ENCODE peak calls at places on chromosomes 12 and 14, in nine cellular contexts. O is endothelial cell, W is epithelial cell of esophagus, N is WTC11, K is omental fat pad, L is HFF-Myc, G is foreskin fibroblast, U is tibial artery, C is retinal pigment epithelial cell. Q is an unnamed sample.

GRCh38 chr12:77584860-77585259 is 245.8 kb upstream of the NAV3 start:
- DNase-seq in U (no peak), K (no peak), N (no peak), W (no peak), O (no peak), C (no peak), G (no peak), L (no peak), Q (no peak)

GRCh38 chr12:22625671-22626251 is 790 bp downstream of the ETNK1 start:
- DNase-seq in U (peak), W (peak), L (peak), K (no peak), G (peak), C (peak), N (peak), O (peak), Q (no peak)

GRCh38 chr14:95052016-95052585 is 105.2 kb downstream of the DICER1 start:
- DNase-seq in L (no peak), U (no peak), W (no peak), G (no peak), O (no peak), N (no peak), K (no peak), C (no peak), Q (no peak)

GRCh38 chr12:89353823-89354629 is 1.7 kb upstream of the DUSP6 start:
- DNase-seq in K (peak), C (no peak), U (peak), L (no peak), N (peak), G (peak), O (peak), W (peak), Q (peak)

GRCh38 chr12:93954160-93955112 is 193.9 kb upstream of the PLXNC1 start:
- DNase-seq in W (no peak), U (peak), N (no peak), C (no peak), O (no peak), K (no peak), G (peak), L (no peak), Q (no peak)

GRCh38 chr12:20268771-20269170 is 99.6 kb upstream of the PDE3A start:
- DNase-seq in K (no peak), L (no peak), O (no peak), U (no peak), C (no peak), N (no peak), W (no peak), G (no peak), Q (no peak)

GRCh38 chr14:28913056-28913455 is 146.5 kb downstream of the FOXG1 start:
- DNase-seq in G (no peak), O (no peak), K (no peak), N (no peak), W (no peak), C (no peak), U (no peak), L (no peak), Q (no peak)

GRCh38 chr14:99357856-99358390 is 85.9 kb upstream of the BCL11B start:
- DNase-seq in O (no peak), K (no peak), N (no peak), G (no peak), L (no peak), C (no peak), U (no peak), W (no peak), Q (no peak)

GRCh38 chr12:47190905-47191304 is 111.1 kb upstream of the AMIGO2 start:
- DNase-seq in N (no peak), W (peak), L (no peak), G (no peak), C (no peak), K (no peak), O (no peak), U (no peak), Q (no peak)

GRCh38 chr12:47740536-47741339 is 15.4 kb upstream of the ENDOU start:
- DNase-seq in U (no peak), W (no peak), G (no peak), N (no peak), L (no peak), K (no peak), O (no peak), C (no peak), Q (no peak)

GRCh38 chr14:94771191-94771905 is 1.4 kb upstream of the GSC start:
- DNase-seq in G (no peak), W (no peak), K (no peak), N (peak), O (peak), U (no peak), L (no peak), C (no peak), Q (no peak)

GRCh38 chr12:31117203-31118011 is 43.7 kb downstream of the DDX11 start:
- DNase-seq in W (peak), N (peak), G (no peak), C (no peak), U (no peak), L (no peak), K (no peak), O (peak), Q (no peak)

DNA sequence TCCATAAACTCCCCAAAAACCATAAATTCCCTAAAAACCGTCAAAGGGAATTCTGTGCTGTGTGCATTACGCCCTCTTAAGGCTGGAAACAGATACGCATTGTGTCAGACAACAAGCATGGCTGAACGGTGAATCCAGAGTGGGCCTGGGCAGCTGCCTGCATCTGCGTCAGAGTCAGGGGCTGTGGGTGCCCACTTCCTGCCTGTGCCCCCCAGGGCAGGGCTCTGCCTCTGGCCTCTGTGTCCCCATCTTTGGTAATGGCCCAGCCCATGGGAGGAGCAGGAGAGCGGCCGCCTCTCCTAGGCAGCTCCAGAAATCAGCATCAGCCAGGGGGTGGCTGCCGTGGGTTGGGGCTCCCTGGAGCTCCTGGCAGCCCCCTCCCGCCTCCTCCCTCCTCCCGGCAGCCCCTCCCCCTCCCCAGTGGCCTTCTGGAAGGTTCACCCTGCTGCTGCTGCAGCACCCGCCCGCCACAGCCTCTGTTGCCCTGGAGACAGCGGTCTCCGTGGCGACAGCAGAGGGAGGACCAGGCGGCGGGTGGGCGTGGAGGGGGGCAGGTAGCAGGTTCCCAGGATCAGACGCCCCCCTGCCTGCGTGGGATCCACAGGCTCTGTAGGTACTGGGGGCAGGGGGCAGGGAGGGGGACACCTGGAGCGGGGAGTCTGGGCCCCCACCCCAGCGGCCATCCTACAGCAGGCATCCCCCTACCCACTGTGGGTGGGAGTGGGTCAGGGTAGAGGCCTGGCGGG is 5.9 kb downstream of the MMP17 start:
- DNase-seq in K (no peak), L (no peak), G (peak), U (no peak), W (peak), N (no peak), O (no peak), C (no peak), Q (no peak)
- TF ChIP-seq CTCF in K (no peak), L (peak), G (peak), U (no peak), W (peak), N (peak), O (peak), C (peak), Q (no peak)

GRCh38 chr14:73058224-73058922 is at the start of gene RBM25:
- DNase-seq in K (peak), C (peak), U (peak), O (peak), N (peak), L (peak), G (peak), W (peak), Q (peak)
- TF ChIP-seq CTCF in K (no peak), C (no peak), U (no peak), O (no peak), N (no peak), L (no peak), G (no peak), W (no peak), Q (no peak)

DNA sequence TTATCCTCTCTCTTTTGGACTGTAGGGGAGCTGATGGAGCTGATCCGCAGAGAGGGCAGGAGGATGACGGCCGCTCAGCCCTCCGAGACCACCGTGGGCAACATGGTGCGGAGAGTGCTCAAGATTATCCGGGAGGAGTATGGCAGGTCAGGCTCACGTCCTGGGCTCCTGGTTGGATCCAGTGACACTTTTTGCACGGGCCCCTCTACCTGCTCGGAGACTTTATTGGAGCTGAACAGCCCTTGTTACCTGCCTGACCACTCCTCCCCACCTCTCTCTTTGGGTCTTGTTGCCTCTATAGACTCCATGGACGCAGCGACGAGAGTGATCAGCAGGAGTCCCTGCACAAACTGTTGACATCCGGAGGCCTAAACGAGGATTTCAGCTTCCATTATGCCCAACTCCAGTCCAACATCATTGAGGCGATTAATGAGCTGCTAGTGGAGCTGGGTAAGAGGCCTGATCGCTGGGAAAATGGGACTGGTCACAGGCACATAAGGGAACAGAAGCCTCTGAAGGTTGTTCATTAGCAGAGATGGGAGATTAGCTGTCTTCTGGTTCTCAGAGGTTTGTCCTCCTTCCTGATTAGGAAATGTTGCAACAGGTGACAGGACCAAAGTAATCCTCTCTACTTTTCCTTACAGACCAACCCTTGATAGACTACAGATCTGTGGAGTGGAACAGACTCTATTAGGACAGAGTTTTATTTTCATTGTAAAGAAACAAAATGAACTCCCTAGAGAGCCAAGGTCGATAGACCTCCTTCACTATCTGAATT is 718 bp downstream of the EIF2B2 start:
- DNase-seq in N (no peak), G (no peak), W (no peak), L (no peak), U (no peak), K (no peak), C (no peak), O (peak), Q (no peak)
- TF ChIP-seq CTCF in N (no peak), G (no peak), W (no peak), L (no peak), U (no peak), K (no peak), C (no peak), O (no peak), Q (no peak)

GRCh38 chr12:124162151-124163110 is 132.5 kb upstream of the RFLNA start:
- DNase-seq in K (no peak), C (no peak), G (no peak), N (no peak), U (no peak), L (no peak), W (peak), O (no peak), Q (no peak)
- TF ChIP-seq CTCF in K (no peak), C (no peak), G (no peak), N (no peak), U (no peak), L (no peak), W (no peak), O (no peak), Q (no peak)